ENCODE peak calls at places on chromosomes 3 and 15, in seven cellular contexts. One of them, this sample, is unnamed.

GRCh38 chr3:72439321-72440183 is 408.7 kb downstream of the SHQ1 start:
- DNase-seq in mesenchymal stem cell: peak
- DNase-seq in pancreas: no peak
- DNase-seq in psoas muscle: no peak
- DNase-seq in WERI-Rb-1: no peak
- DNase-seq in upper lobe of left lung: no peak
- DNase-seq in GM23338: no peak
- DNase-seq in this sample: no peak

GRCh38 chr3:127779747-127780146 is 42.6 kb downstream of the MGLL start:
- DNase-seq in mesenchymal stem cell: peak
- DNase-seq in pancreas: peak
- DNase-seq in psoas muscle: peak
- DNase-seq in WERI-Rb-1: no peak
- DNase-seq in upper lobe of left lung: peak
- DNase-seq in GM23338: no peak
- DNase-seq in this sample: no peak

GRCh38 chr15:55196011-55196410 is 730 bp downstream of the RSL24D1 start:
- DNase-seq in mesenchymal stem cell: peak
- DNase-seq in pancreas: no peak
- DNase-seq in psoas muscle: no peak
- DNase-seq in WERI-Rb-1: no peak
- DNase-seq in upper lobe of left lung: no peak
- DNase-seq in GM23338: no peak
- DNase-seq in this sample: no peak

GRCh38 chr15:51809457-51809856 is 20.0 kb upstream of the TMOD3 start:
- DNase-seq in mesenchymal stem cell: no peak
- DNase-seq in pancreas: no peak
- DNase-seq in psoas muscle: no peak
- DNase-seq in WERI-Rb-1: no peak
- DNase-seq in upper lobe of left lung: no peak
- DNase-seq in GM23338: no peak
- DNase-seq in this sample: no peak

GRCh38 chr3:165854696-165855095 is 17.5 kb upstream of the BCHE start:
- DNase-seq in mesenchymal stem cell: peak
- DNase-seq in pancreas: no peak
- DNase-seq in psoas muscle: no peak
- DNase-seq in WERI-Rb-1: no peak
- DNase-seq in upper lobe of left lung: no peak
- DNase-seq in GM23338: peak
- DNase-seq in this sample: no peak

GRCh38 chr3:121803921-121804320 is 30.9 kb downstream of the IQCB1 start:
- DNase-seq in mesenchymal stem cell: no peak
- DNase-seq in pancreas: no peak
- DNase-seq in psoas muscle: no peak
- DNase-seq in WERI-Rb-1: no peak
- DNase-seq in upper lobe of left lung: no peak
- DNase-seq in GM23338: no peak
- DNase-seq in this sample: no peak

GRCh38 chr3:46334911-46335478 is 18.9 kb upstream of the CCR2 start:
- DNase-seq in mesenchymal stem cell: peak
- DNase-seq in pancreas: no peak
- DNase-seq in psoas muscle: no peak
- DNase-seq in WERI-Rb-1: no peak
- DNase-seq in upper lobe of left lung: no peak
- DNase-seq in GM23338: no peak
- DNase-seq in this sample: no peak

GRCh38 chr3:130621824-130622223 is 104.8 kb downstream of the COL6A6 start:
- DNase-seq in mesenchymal stem cell: no peak
- DNase-seq in pancreas: no peak
- DNase-seq in psoas muscle: no peak
- DNase-seq in WERI-Rb-1: no peak
- DNase-seq in upper lobe of left lung: no peak
- DNase-seq in GM23338: no peak
- DNase-seq in this sample: no peak

GRCh38 chr3:15420871-15421270 is 6.5 kb downstream of the METTL6 start:
- DNase-seq in mesenchymal stem cell: peak
- DNase-seq in pancreas: no peak
- DNase-seq in psoas muscle: no peak
- DNase-seq in WERI-Rb-1: no peak
- DNase-seq in upper lobe of left lung: no peak
- DNase-seq in GM23338: no peak
- DNase-seq in this sample: no peak

GRCh38 chr3:156665296-156665695 is 9.1 kb upstream of the TIPARP start:
- DNase-seq in mesenchymal stem cell: peak
- DNase-seq in pancreas: no peak
- DNase-seq in psoas muscle: no peak
- DNase-seq in WERI-Rb-1: no peak
- DNase-seq in upper lobe of left lung: no peak
- DNase-seq in GM23338: no peak
- DNase-seq in this sample: no peak

GRCh38 chr3:195809291-195809785 is 2.4 kb downstream of the MUC4 start:
- DNase-seq in mesenchymal stem cell: no peak
- DNase-seq in pancreas: no peak
- DNase-seq in psoas muscle: no peak
- DNase-seq in WERI-Rb-1: no peak
- DNase-seq in upper lobe of left lung: no peak
- DNase-seq in GM23338: no peak
- DNase-seq in this sample: no peak
- H3K27ac ChIP-seq in mesenchymal stem cell: no peak
- H3K27ac ChIP-seq in pancreas: no peak
- H3K27ac ChIP-seq in psoas muscle: no peak
- H3K27ac ChIP-seq in WERI-Rb-1: no peak
- H3K27ac ChIP-seq in upper lobe of left lung: no peak
- H3K27ac ChIP-seq in GM23338: no peak
- H3K27ac ChIP-seq in this sample: no peak

GRCh38 chr3:171828852-171829770 is 14.0 kb upstream of the TMEM212 start:
- DNase-seq in mesenchymal stem cell: no peak
- DNase-seq in pancreas: no peak
- DNase-seq in psoas muscle: no peak
- DNase-seq in WERI-Rb-1: no peak
- DNase-seq in upper lobe of left lung: no peak
- DNase-seq in GM23338: no peak
- DNase-seq in this sample: no peak
- H3K27ac ChIP-seq in mesenchymal stem cell: no peak
- H3K27ac ChIP-seq in pancreas: no peak
- H3K27ac ChIP-seq in psoas muscle: no peak
- H3K27ac ChIP-seq in WERI-Rb-1: no peak
- H3K27ac ChIP-seq in upper lobe of left lung: no peak
- H3K27ac ChIP-seq in GM23338: no peak
- H3K27ac ChIP-seq in this sample: peak

GRCh38 chr3:18445421-18446066 is 20.4 kb upstream of the SATB1 start:
- DNase-seq in mesenchymal stem cell: no peak
- DNase-seq in pancreas: no peak
- DNase-seq in psoas muscle: no peak
- DNase-seq in WERI-Rb-1: peak
- DNase-seq in upper lobe of left lung: peak
- DNase-seq in GM23338: peak
- DNase-seq in this sample: no peak
- H3K27ac ChIP-seq in mesenchymal stem cell: no peak
- H3K27ac ChIP-seq in pancreas: no peak
- H3K27ac ChIP-seq in psoas muscle: no peak
- H3K27ac ChIP-seq in WERI-Rb-1: no peak
- H3K27ac ChIP-seq in upper lobe of left lung: no peak
- H3K27ac ChIP-seq in GM23338: no peak
- H3K27ac ChIP-seq in this sample: no peak

GRCh38 chr15:58490405-58491150 is 58.8 kb downstream of the LIPC start:
- DNase-seq in mesenchymal stem cell: no peak
- DNase-seq in pancreas: no peak
- DNase-seq in psoas muscle: no peak
- DNase-seq in WERI-Rb-1: no peak
- DNase-seq in upper lobe of left lung: no peak
- DNase-seq in GM23338: no peak
- DNase-seq in this sample: no peak
- H3K27ac ChIP-seq in mesenchymal stem cell: no peak
- H3K27ac ChIP-seq in pancreas: no peak
- H3K27ac ChIP-seq in psoas muscle: no peak
- H3K27ac ChIP-seq in WERI-Rb-1: no peak
- H3K27ac ChIP-seq in upper lobe of left lung: no peak
- H3K27ac ChIP-seq in GM23338: no peak
- H3K27ac ChIP-seq in this sample: no peak

GRCh38 chr15:60004019-60004845 is at the start of gene FOXB1:
- DNase-seq in mesenchymal stem cell: no peak
- DNase-seq in pancreas: no peak
- DNase-seq in psoas muscle: no peak
- DNase-seq in WERI-Rb-1: peak
- DNase-seq in upper lobe of left lung: no peak
- DNase-seq in GM23338: peak
- DNase-seq in this sample: no peak
- H3K27ac ChIP-seq in mesenchymal stem cell: no peak
- H3K27ac ChIP-seq in pancreas: no peak
- H3K27ac ChIP-seq in psoas muscle: no peak
- H3K27ac ChIP-seq in WERI-Rb-1: no peak
- H3K27ac ChIP-seq in upper lobe of left lung: no peak
- H3K27ac ChIP-seq in GM23338: no peak
- H3K27ac ChIP-seq in this sample: no peak

DNA sequence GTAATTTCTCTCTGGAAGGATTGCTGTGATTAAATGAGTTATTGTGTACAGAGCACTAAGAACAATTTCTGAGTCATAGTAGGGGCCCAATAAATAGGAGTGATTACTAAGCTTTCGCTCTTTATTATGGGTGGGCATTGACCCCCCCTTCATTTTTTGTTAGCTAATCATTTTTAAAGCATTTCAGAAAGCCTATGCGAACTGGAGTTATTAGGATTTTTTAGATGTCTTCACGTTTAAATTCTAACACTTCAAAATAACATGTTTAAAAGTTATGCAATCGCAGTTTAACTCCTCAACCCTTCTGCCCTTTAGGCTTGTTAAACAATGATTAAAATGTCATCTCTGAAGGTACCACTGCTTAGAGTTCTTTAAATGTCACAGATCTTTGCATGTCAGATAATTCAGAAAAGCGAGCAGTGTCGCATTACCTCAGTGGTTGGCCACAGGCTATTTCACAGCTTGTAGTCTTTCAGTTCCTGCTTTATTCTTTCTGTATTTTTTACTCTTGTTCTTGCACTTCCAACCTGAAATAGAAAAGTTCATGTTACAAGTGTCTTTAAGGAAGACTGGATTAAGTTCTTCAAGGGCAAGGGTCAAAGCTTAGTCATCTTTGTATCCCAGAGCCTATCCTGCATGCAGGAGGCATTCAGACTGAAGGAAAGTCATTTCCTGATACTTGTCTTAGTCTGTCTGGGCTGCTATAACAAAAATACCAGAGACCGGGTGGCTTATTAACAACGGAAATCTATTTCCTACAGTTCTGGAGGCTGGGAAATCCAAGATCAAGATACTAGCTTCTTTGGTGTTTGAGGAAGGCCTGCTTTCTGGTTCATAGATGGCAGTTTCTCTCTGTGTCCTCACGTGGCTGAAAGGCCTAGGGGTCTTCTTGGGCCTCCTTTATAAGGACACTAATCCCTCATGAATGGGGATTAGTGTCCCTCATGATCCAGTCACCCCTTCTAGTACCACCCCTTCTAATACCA is 103.0 kb downstream of the FNDC3B start:
- DNase-seq in mesenchymal stem cell: peak
- DNase-seq in pancreas: no peak
- DNase-seq in psoas muscle: no peak
- DNase-seq in WERI-Rb-1: no peak
- DNase-seq in upper lobe of left lung: no peak
- DNase-seq in GM23338: no peak
- DNase-seq in this sample: no peak
- H3K27ac ChIP-seq in mesenchymal stem cell: peak
- H3K27ac ChIP-seq in pancreas: no peak
- H3K27ac ChIP-seq in psoas muscle: peak
- H3K27ac ChIP-seq in WERI-Rb-1: no peak
- H3K27ac ChIP-seq in upper lobe of left lung: peak
- H3K27ac ChIP-seq in GM23338: peak
- H3K27ac ChIP-seq in this sample: no peak

DNA sequence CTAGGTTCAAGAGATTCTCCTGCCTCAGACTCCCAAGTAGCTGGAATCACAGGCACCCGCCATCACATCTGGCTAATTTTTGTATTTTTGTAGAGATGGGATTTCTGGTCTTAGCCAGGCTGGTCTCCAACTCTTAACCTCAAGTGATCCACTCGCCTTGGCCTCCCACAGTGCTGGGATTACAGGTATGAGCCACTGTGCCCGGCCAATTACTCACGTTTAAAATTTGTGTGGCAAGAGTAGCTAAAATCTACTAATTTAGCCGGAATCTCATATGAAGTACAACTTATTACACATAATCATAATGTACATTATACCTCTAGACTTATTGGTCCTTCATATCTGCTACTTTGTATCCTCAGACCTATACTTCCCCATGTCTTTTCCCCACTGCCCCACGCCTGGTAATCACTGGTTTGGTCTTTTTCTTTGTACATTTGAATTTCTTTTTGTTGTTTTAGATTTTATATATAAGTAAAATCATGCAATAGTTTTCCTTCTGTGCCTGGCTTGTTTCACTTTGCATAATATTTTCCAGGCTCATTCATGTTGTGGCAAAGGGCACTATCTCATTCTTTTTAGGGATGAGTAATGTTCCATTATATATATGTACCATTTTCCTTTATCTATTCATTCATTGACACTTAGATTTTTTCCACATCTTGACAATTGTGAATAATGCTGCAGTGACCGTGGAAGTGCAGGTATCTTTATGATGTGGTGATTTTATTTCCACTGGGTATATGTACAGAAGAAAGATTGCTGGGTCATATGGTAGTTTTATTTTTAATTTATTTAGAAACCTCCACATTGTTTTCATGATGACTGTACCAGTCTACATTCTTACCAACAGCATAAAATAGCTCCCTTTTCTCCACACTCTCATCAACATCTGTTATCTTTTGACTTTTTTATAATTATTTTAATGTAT is 605.0 kb upstream of the CBLB start:
- DNase-seq in mesenchymal stem cell: no peak
- DNase-seq in pancreas: no peak
- DNase-seq in psoas muscle: no peak
- DNase-seq in WERI-Rb-1: no peak
- DNase-seq in upper lobe of left lung: no peak
- DNase-seq in GM23338: no peak
- DNase-seq in this sample: no peak
- H3K27ac ChIP-seq in mesenchymal stem cell: no peak
- H3K27ac ChIP-seq in pancreas: no peak
- H3K27ac ChIP-seq in psoas muscle: no peak
- H3K27ac ChIP-seq in WERI-Rb-1: no peak
- H3K27ac ChIP-seq in upper lobe of left lung: no peak
- H3K27ac ChIP-seq in GM23338: no peak
- H3K27ac ChIP-seq in this sample: no peak

GRCh38 chr3:125140817-125141595 is 71.5 kb downstream of the SLC12A8 start:
- DNase-seq in mesenchymal stem cell: no peak
- DNase-seq in pancreas: no peak
- DNase-seq in psoas muscle: peak
- DNase-seq in WERI-Rb-1: no peak
- DNase-seq in upper lobe of left lung: no peak
- DNase-seq in GM23338: peak
- DNase-seq in this sample: no peak
- H3K27ac ChIP-seq in mesenchymal stem cell: no peak
- H3K27ac ChIP-seq in pancreas: no peak
- H3K27ac ChIP-seq in psoas muscle: peak
- H3K27ac ChIP-seq in WERI-Rb-1: no peak
- H3K27ac ChIP-seq in upper lobe of left lung: peak
- H3K27ac ChIP-seq in GM23338: no peak
- H3K27ac ChIP-seq in this sample: peak

This sample was measured in substantia nigra.